ENCODE peak calls at places on chromosomes 13 and 19, in nine cellular contexts. W, I, N, Z, R, U, F, T and D are unnamed samples.

GRCh38 chr13:90414691-90415596 is 932.5 kb upstream of the MIR17HG start:
- ATAC-seq in T (peak; percentile 97), F (peak; percentile 24), U (no peak), N (no peak), Z (no peak), I (no peak), W (peak; percentile 99), R (no peak), D (no peak)

GRCh38 chr19:27909185-27909840 is 1303.6 kb downstream of the UQCRFS1 start:
- ATAC-seq in I (no peak), T (no peak), W (no peak), U (no peak), Z (no peak), N (peak; percentile 16), F (no peak), R (no peak), D (no peak)

GRCh38 chr13:113272791-113273190 is 24.2 kb upstream of the LAMP1 start:
- ATAC-seq in W (no peak), R (peak; percentile 69), I (no peak), N (peak; percentile 78), Z (peak; percentile 35), U (peak; percentile 38), F (peak; percentile 30), T (no peak), D (no peak)

GRCh38 chr19:13633109-13633508 is 126.8 kb upstream of the CACNA1A start:
- ATAC-seq in R (no peak), T (no peak), U (no peak), I (no peak), Z (peak; percentile 84), F (no peak), W (no peak), N (no peak), D (no peak)

GRCh38 chr13:60646600-60646999 is 249.6 kb downstream of the TDRD3 start:
- ATAC-seq in N (no peak), F (no peak), Z (no peak), W (no peak), R (no peak), I (no peak), U (no peak), T (no peak), D (no peak)

GRCh38 chr19:5839312-5840017 is at the start of gene FUT6:
- ATAC-seq in I (no peak), N (no peak), F (no peak), Z (no peak), W (no peak), R (no peak), T (no peak), U (no peak), D (no peak)

GRCh38 chr13:99819962-99820361 is 151.6 kb downstream of the ZIC5 start:
- ATAC-seq in Z (no peak), T (no peak), R (no peak), I (no peak), U (no peak), F (no peak), N (no peak), W (no peak), D (no peak)

GRCh38 chr13:29884671-29885424 is 34.4 kb upstream of the UBL3 start:
- ATAC-seq in F (no peak), N (no peak), R (no peak), I (no peak), Z (no peak), U (no peak), W (peak; percentile 55), T (no peak), D (no peak)

GRCh38 chr19:29384676-29385075 is 141.1 kb upstream of the VSTM2B start:
- ATAC-seq in F (no peak), U (no peak), N (no peak), I (no peak), W (no peak), T (no peak), Z (no peak), R (no peak), D (no peak)

GRCh38 chr19:46913198-46913851 is 52.5 kb downstream of the ARHGAP35 start:
- ATAC-seq in W (no peak), Z (peak; percentile 17), T (peak; percentile 25), I (peak; percentile 55), U (peak; percentile 84), F (peak; percentile 69), N (peak; percentile 87), R (no peak), D (no peak)

GRCh38 chr19:54959840-54960239 is 6.3 kb upstream of the NLRP2 start:
- ATAC-seq in W (no peak), R (peak; percentile 46), N (no peak), U (no peak), T (no peak), Z (no peak), F (no peak), I (no peak), D (no peak)

GRCh38 chr19:55369651-55370304 is 485 bp downstream of the IL11 start:
- ATAC-seq in Z (peak; percentile 42), I (no peak), W (peak; percentile 76), T (peak; percentile 79), F (peak; percentile 34), U (peak; percentile 46), N (no peak), R (peak; percentile 54), D (peak; percentile 52)

GRCh38 chr13:77767413-77767812 is 69.9 kb downstream of the SLAIN1 start:
- ATAC-seq in I (no peak), R (peak; percentile 57), F (peak; percentile 81), T (no peak), Z (peak; percentile 20), U (no peak), W (no peak), N (peak; percentile 79), D (no peak)

GRCh38 chr19:33819875-33820781 is 23.5 kb downstream of the KCTD15 start:
- ATAC-seq in F (peak; percentile 96), N (peak; percentile 95), W (peak; percentile 85), R (peak; percentile 85), U (peak; percentile 93), I (peak; percentile 94), T (peak; percentile 80), Z (peak; percentile 96), D (peak; percentile 88)

GRCh38 chr13:73466561-73466960 is 407.8 kb downstream of the KLF5 start:
- ATAC-seq in F (no peak), W (peak; percentile 43), N (no peak), R (peak; percentile 69), T (peak; percentile 31), U (no peak), Z (no peak), I (no peak), D (no peak)

GRCh38 chr13:20090349-20090748 is 70.5 kb downstream of the GJA3 start:
- ATAC-seq in I (no peak), U (no peak), F (peak; percentile 62), T (no peak), Z (peak; percentile 20), W (no peak), N (no peak), R (peak; percentile 54), D (no peak)

GRCh38 chr13:26197298-26197697 is 24.8 kb downstream of the RNF6 start:
- ATAC-seq in T (no peak), R (no peak), W (no peak), N (no peak), I (no peak), Z (no peak), U (no peak), F (no peak), D (no peak)

GRCh38 chr19:10399878-10400277 is 3.5 kb downstream of the CDC37 start:
- ATAC-seq in I (no peak), W (no peak), Z (no peak), N (no peak), U (peak; percentile 8), R (no peak), F (no peak), T (no peak), D (no peak)

GRCh38 chr13:99380921-99381645 is 73.9 kb upstream of the GPR183 start:
- ATAC-seq in T (no peak), N (no peak), R (peak; percentile 51), I (peak; percentile 61), U (peak; percentile 83), W (no peak), Z (no peak), F (no peak), D (no peak)

GRCh38 chr19:10518444-10519361 is 1.5 kb upstream of the S1PR5 start:
- ATAC-seq in R (no peak), U (no peak), N (no peak), F (no peak), Z (no peak), T (no peak), W (no peak), I (no peak), D (no peak)

GRCh38 chr13:19981685-19982238 is 23.2 kb downstream of the ZMYM2 start:
- ATAC-seq in R (no peak), Z (no peak), W (no peak), N (no peak), I (no peak), U (no peak), T (no peak), F (no peak), D (no peak)

GRCh38 chr13:114121496-114122466 is 10.6 kb downstream of the RASA3 start:
- ATAC-seq in F (no peak), T (no peak), W (no peak), I (peak; percentile 36), U (peak; percentile 37), R (no peak), N (peak; percentile 8), Z (no peak), D (no peak)

GRCh38 chr19:18487576-18488402 is 34.1 kb downstream of the ELL start:
- ATAC-seq in N (no peak), Z (no peak), I (no peak), W (no peak), U (no peak), R (no peak), F (no peak), T (no peak), D (no peak)
- H3K4me1 ChIP-seq in N (peaks cover 75% of the 10 kb centered on the region), Z (peaks cover 24% of the 10 kb centered on the region), I (peaks cover 63% of the 10 kb centered on the region), W (peaks cover 12% of the 10 kb centered on the region), U (peaks cover 65% of the 10 kb centered on the region), R (no peaks in the 10 kb centered on the region), F (peaks cover 80% of the 10 kb centered on the region), T (peaks cover 29% of the 10 kb centered on the region), D (peaks cover 51% of the 10 kb centered on the region)

GRCh38 chr19:45094158-45094557 is 1.2 kb downstream of the PPP1R37 start:
- ATAC-seq in F (no peak), Z (no peak), T (no peak), W (no peak), N (no peak), U (no peak), R (no peak), I (no peak), D (no peak)
- H3K27ac ChIP-seq in F (no peak overlapping the region), Z (no peak overlapping the region), T (no peak overlapping the region), W (no peak overlapping the region), N (no peak overlapping the region), U (no peak overlapping the region), R (peak overlapping the region; percentile 90), I (no peak overlapping the region), D (no peak overlapping the region)

GRCh38 chr19:3278749-3279148 is 54.3 kb downstream of the CELF5 start:
- ATAC-seq in R (no peak), I (no peak), U (no peak), T (no peak), F (no peak), N (no peak), W (no peak), Z (no peak), D (no peak)
- H3K27me3 ChIP-seq in R (no peaks in the 10 kb centered on the region), I (peaks cover 72% of the 10 kb centered on the region), U (peaks cover 59% of the 10 kb centered on the region), T (no peaks in the 10 kb centered on the region), F (peaks cover 8% of the 10 kb centered on the region), N (peaks cover 55% of the 10 kb centered on the region), W (peaks cover 16% of the 10 kb centered on the region), Z (no peaks in the 10 kb centered on the region), D (peaks cover 100% of the 10 kb centered on the region)

DNA sequence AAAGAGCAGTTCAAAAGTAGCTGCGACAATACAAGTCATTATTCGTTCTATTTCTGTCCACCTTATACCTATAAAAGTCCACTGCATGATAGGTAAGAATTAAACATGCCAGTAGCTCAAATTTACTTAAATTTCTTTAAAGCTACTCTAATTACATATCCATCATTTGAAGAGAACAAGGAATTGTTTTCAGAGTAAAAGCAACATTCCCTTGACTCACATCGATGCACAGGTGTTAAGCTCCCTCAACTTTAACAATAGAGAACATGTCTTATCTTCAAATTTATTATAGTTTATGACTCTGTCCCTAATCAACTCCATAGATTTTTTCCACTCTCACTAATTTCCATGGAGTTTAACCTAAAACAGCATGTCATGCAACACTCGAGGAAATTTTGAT is 157.5 kb upstream of the ATXN8OS start:
- ATAC-seq in N (no peak), R (no peak), F (no peak), I (no peak), Z (no peak), T (no peak), W (no peak), U (no peak), D (no peak)
- H3K4me1 ChIP-seq in N (no peaks in the 10 kb centered on the region), R (no peaks in the 10 kb centered on the region), F (no peaks in the 10 kb centered on the region), I (no peaks in the 10 kb centered on the region), Z (no peaks in the 10 kb centered on the region), T (no peaks in the 10 kb centered on the region), W (no peaks in the 10 kb centered on the region), U (no peaks in the 10 kb centered on the region), D (no peaks in the 10 kb centered on the region)